ENCODE peak calls at places on chromosomes 5 and 9, in six cellular contexts. F is WERI-Rb-1, B is heart left ventricle, H is retinal pigment epithelial cell, N is psoas muscle, O is mucosa of descending colon. D is an unnamed sample.

GRCh38 chr5:130871346-130872086 is 293.5 kb downstream of the HINT1 start:
- DNase-seq in F (peak; percentile 21), B (no peak), H (no peak), N (peak; percentile 81), O (peak; percentile 81), D (no peak)

GRCh38 chr9:32455738-32456137 is 70.3 kb downstream of the RIGI start:
- DNase-seq in F (no peak), B (no peak), H (no peak), N (no peak), O (no peak), D (no peak)

GRCh38 chr9:34437006-34437925 is 21.1 kb downstream of the FAM219A start:
- DNase-seq in F (peak; percentile 81), B (no peak), H (peak; percentile 36), N (no peak), O (peak; percentile 81), D (no peak)

GRCh38 chr5:94469889-94470288 is 148.5 kb downstream of the KIAA0825 start:
- DNase-seq in F (no peak), B (no peak), H (no peak), N (no peak), O (no peak), D (no peak)

GRCh38 chr9:37283730-37284235 is 138.7 kb upstream of the GRHPR start:
- DNase-seq in F (no peak), B (no peak), H (peak; percentile 59), N (no peak), O (no peak), D (no peak)

GRCh38 chr5:174527936-174528557 is 196.3 kb upstream of the MSX2 start:
- DNase-seq in F (no peak), B (no peak), H (no peak), N (no peak), O (no peak), D (no peak)

GRCh38 chr9:84397822-84398221 is 57.3 kb upstream of the SLC28A3 start:
- DNase-seq in F (no peak), B (no peak), H (no peak), N (no peak), O (no peak), D (no peak)

GRCh38 chr5:15929616-15930303 is 249.8 kb downstream of the MARCHF11 start:
- DNase-seq in F (no peak), B (no peak), H (no peak), N (no peak), O (no peak), D (no peak)

GRCh38 chr9:5630038-5630507 is 1.2 kb downstream of the RIC1 start:
- DNase-seq in F (no peak), B (no peak), H (no peak), N (no peak), O (peak; percentile 33), D (no peak)

GRCh38 chr5:36722913-36723312 is 116.5 kb downstream of the SLC1A3 start:
- DNase-seq in F (peak; percentile 18), B (no peak), H (no peak), N (no peak), O (no peak), D (no peak)

GRCh38 chr5:176491056-176491646 is 43.0 kb downstream of the FAF2 start:
- DNase-seq in F (no peak), B (no peak), H (no peak), N (no peak), O (no peak), D (no peak)

GRCh38 chr9:20618361-20618799 is 3.9 kb downstream of the MLLT3 start:
- DNase-seq in F (no peak), B (no peak), H (peak; percentile 85), N (no peak), O (peak; percentile 65), D (no peak)

GRCh38 chr9:134396258-134396742 is 70.0 kb downstream of the RXRA start:
- DNase-seq in F (no peak), B (no peak), H (no peak), N (no peak), O (no peak), D (no peak)

GRCh38 chr5:159951387-159951786 is 35.1 kb downstream of the ADRA1B start:
- DNase-seq in F (peak; percentile 39), B (no peak), H (no peak), N (no peak), O (no peak), D (no peak)

GRCh38 chr9:116152941-116153764 is 438 bp upstream of the PAPPA start:
- DNase-seq in F (no peak), B (no peak), H (no peak), N (no peak), O (no peak), D (no peak)

GRCh38 chr9:136260521-136260920 is 14.9 kb upstream of the QSOX2 start:
- DNase-seq in F (no peak), B (peak; percentile 43), H (no peak), N (no peak), O (no peak), D (no peak)

GRCh38 chr9:133421615-133422542 is at the start of gene ADAMTS13:
- DNase-seq in F (peak; percentile 53), B (no peak), H (no peak), N (no peak), O (no peak), D (no peak)

GRCh38 chr9:129235931-129236331 is 57.9 kb upstream of the IER5L start:
- DNase-seq in F (no peak), B (peak; percentile 44), H (no peak), N (peak; percentile 32), O (peak; percentile 42), D (no peak)

GRCh38 chr5:6633469-6634326 is 458 bp downstream of the SRD5A1 start:
- DNase-seq in F (peak; percentile 52), B (no peak), H (no peak), N (no peak), O (peak; percentile 21), D (peak; percentile 69)

GRCh38 chr5:42940853-42941252 is 99.3 kb downstream of the ANXA2R start:
- DNase-seq in F (no peak), B (no peak), H (no peak), N (no peak), O (no peak), D (no peak)

GRCh38 chr5:54091416-54092130 is 218.8 kb downstream of the ARL15 start:
- DNase-seq in F (no peak), B (no peak), H (no peak), N (no peak), O (no peak), D (no peak)

GRCh38 chr5:13985736-13986418 is 41.4 kb upstream of the DNAH5 start:
- DNase-seq in F (no peak), B (no peak), H (peak; percentile 73), N (no peak), O (no peak), D (no peak)
- H3K4me3 ChIP-seq in F (no peak overlapping the region), B (no peak overlapping the region), H (no peak overlapping the region), N (no peak overlapping the region), O (no peak overlapping the region), D (no peak overlapping the region)

GRCh38 chr9:98253563-98253962 is 1.9 kb downstream of the TBC1D2 start:
- DNase-seq in F (no peak), B (no peak), H (no peak), N (no peak), O (no peak), D (no peak)

GRCh38 chr9:98255578-98256296 is at the start of gene TBC1D2:
- DNase-seq in F (peak; percentile 99), B (peak; percentile 98), H (peak; percentile 67), N (peak; percentile 98), O (peak; percentile 99), D (peak; percentile 95)

GRCh38 chr9:98254236-98255063 is 999 bp downstream of the TBC1D2 start:
- DNase-seq in F (no peak), B (no peak), H (no peak), N (no peak), O (no peak), D (no peak)

GRCh38 chr9:98256632-98257218 is 1.3 kb upstream of the TBC1D2 start:
- DNase-seq in F (peak; percentile 41), B (no peak), H (no peak), N (no peak), O (peak; percentile 44), D (no peak)

DNA sequence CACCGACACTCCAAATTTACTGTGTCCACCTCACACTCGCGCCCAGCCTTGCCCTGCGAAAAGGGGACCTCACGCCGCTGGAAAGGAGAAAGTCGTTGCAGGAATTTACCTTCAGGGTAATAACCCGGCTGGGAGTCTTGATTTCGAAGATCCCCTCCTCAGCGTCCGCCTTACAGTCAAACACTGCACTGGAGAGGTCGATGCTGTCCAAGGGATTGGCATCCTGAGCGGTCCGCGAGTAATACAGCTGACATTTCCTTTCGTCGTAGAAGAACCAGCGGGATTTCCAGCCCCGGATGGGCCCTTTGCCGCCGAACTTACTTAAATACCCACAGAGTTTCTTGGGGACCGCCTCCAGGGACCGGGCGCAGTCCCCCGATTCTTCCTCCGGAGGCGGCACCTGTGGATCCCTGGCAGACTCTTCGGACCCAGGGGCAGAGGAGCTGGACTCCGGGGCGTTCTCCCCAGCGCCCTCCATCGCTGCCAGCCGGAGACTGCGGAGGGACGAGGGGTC is 328 bp downstream of the TBC1D2 start:
- DNase-seq in F (peak; percentile 22), B (no peak), H (no peak), N (no peak), O (peak; percentile 63), D (no peak)
- TF ChIP-seq CTCF in F (no peak), B (no peak), H (no peak), N (no peak), O (no peak), D (no peak)

GRCh38 chr5:103867857-103868598 is 305.4 kb upstream of the NUDT12 start:
- DNase-seq in F (no peak), B (no peak), H (no peak), N (no peak), O (no peak), D (no peak)
- H3K4me3 ChIP-seq in F (no peak overlapping the region), B (no peak overlapping the region), H (no peak overlapping the region), N (no peak overlapping the region), O (no peak overlapping the region), D (no peak overlapping the region)

GRCh38 chr5:141369994-141370848 is at the start of gene PCDHGB3:
- DNase-seq in F (no peak), B (no peak), H (no peak), N (peak; percentile 69), O (peak; percentile 29), D (peak; percentile 37)
- TF ChIP-seq CTCF in F (no peak), B (peak; percentile 55), H (peak; percentile 43), N (peak; percentile 39), O (no peak), D (no peak)

GRCh38 chr9:130846487-130847305 is 11.6 kb downstream of the ABL1 start:
- DNase-seq in F (no peak), B (peak; percentile 59), H (peak; percentile 72), N (peak; percentile 67), O (no peak), D (peak; percentile 46)
- H3K4me3 ChIP-seq in F (no peak overlapping the region), B (peak overlapping the region; percentile 40), H (peak overlapping the region; percentile 33), N (peak overlapping the region; percentile 20), O (no peak overlapping the region), D (peak overlapping the region; percentile 32)